ENCODE peak calls at places on chromosomes 7 and 10, in seven cellular contexts. Y is SHP77, E is NCI-H1092 treated with DMSO at 0.1 percent for 48 hours, D is NCI-H1048, A is A549, R is neural crest cell, X is T-helper 9 cell. U is an unnamed sample.

GRCh38 chr10:30840386-30841074 is 191.1 kb downstream of the ZNF438 start:
- DNase-seq in Y (no peak), E (no peak), D (no peak), A (no peak), R (no peak), X (no peak), U (no peak)

GRCh38 chr7:68800316-68800715 is 798.0 kb upstream of the AUTS2 start:
- DNase-seq in Y (no peak), E (no peak), D (no peak), A (peak; percentile 33), R (no peak), X (no peak), U (no peak)

GRCh38 chr10:26890956-26891355 is 30.2 kb upstream of the ABI1 start:
- DNase-seq in Y (peak; percentile 64), E (peak; percentile 13), D (peak; percentile 26), A (peak; percentile 78), R (peak; percentile 61), X (no peak), U (no peak)

GRCh38 chr7:78444267-78444666 is 645.7 kb downstream of the PHTF2 start:
- DNase-seq in Y (no peak), E (no peak), D (no peak), A (no peak), R (no peak), X (no peak), U (no peak)

GRCh38 chr7:32476816-32477648 is 13.1 kb downstream of the LSM5 start:
- DNase-seq in Y (no peak), E (no peak), D (no peak), A (no peak), R (no peak), X (no peak), U (no peak)

GRCh38 chr10:97683556-97684357 is 3.3 kb downstream of the AVPI1 start:
- DNase-seq in Y (peak; percentile 25), E (no peak), D (no peak), A (peak; percentile 40), R (no peak), X (no peak), U (no peak)

GRCh38 chr7:47720141-47720906 is 138.4 kb upstream of the TNS3 start:
- DNase-seq in Y (no peak), E (no peak), D (no peak), A (no peak), R (no peak), X (no peak), U (no peak)

GRCh38 chr10:1448252-1448901 is 288.9 kb downstream of the ADARB2 start:
- DNase-seq in Y (no peak), E (no peak), D (no peak), A (no peak), R (no peak), X (no peak), U (no peak)

GRCh38 chr7:69738396-69738889 is 140.2 kb downstream of the AUTS2 start:
- DNase-seq in Y (no peak), E (peak; percentile 20), D (no peak), A (peak; percentile 9), R (no peak), X (no peak), U (no peak)

GRCh38 chr7:95989301-95989700 is 216.9 kb downstream of the DYNC1I1 start:
- DNase-seq in Y (no peak), E (no peak), D (no peak), A (no peak), R (no peak), X (no peak), U (no peak)

GRCh38 chr10:129771024-129771423 is 193.1 kb downstream of the EBF3 start:
- DNase-seq in Y (no peak), E (no peak), D (no peak), A (no peak), R (no peak), X (no peak), U (no peak)

GRCh38 chr7:28921822-28922221 is 36.3 kb downstream of the TRIL start:
- DNase-seq in Y (peak; percentile 86), E (peak; percentile 83), D (peak; percentile 25), A (peak; percentile 61), R (peak; percentile 46), X (no peak), U (peak; percentile 2)

GRCh38 chr10:114174462-114175190 is 623 bp upstream of the CCDC186 start:
- DNase-seq in Y (peak; percentile 46), E (peak; percentile 33), D (no peak), A (peak; percentile 39), R (no peak), X (no peak), U (no peak)

GRCh38 chr7:8371742-8372141 is 61.7 kb upstream of the NXPH1 start:
- DNase-seq in Y (no peak), E (no peak), D (no peak), A (no peak), R (no peak), X (no peak), U (no peak)

GRCh38 chr10:16848562-16849154 is 31.4 kb upstream of the RSU1 start:
- DNase-seq in Y (no peak), E (no peak), D (no peak), A (no peak), R (no peak), X (no peak), U (no peak)

GRCh38 chr7:79452032-79452494 is 1.4 kb downstream of the MAGI2 start:
- DNase-seq in Y (no peak), E (peak; percentile 31), D (no peak), A (peak; percentile 82), R (peak; percentile 69), X (no peak), U (no peak)

GRCh38 chr10:11330383-11331020 is 280.9 kb downstream of the USP6NL start:
- DNase-seq in Y (no peak), E (no peak), D (no peak), A (no peak), R (no peak), X (no peak), U (no peak)

GRCh38 chr10:27482984-27483956 is 20.8 kb upstream of the RAB18 start:
- DNase-seq in Y (no peak), E (no peak), D (no peak), A (peak; percentile 5), R (no peak), X (no peak), U (no peak)

U was measured in effector memory CD4-positive, alpha-beta T cell.